ENCODE peak calls at places on chromosomes 11 and 22, in eight cellular contexts. S is neuronal stem cell; D is cardiac muscle cell; C is H1; G is mesenchymal stem cell; R is psoas muscle; H is tibial nerve; J is CD8-positive, alpha-beta T cell. F is an unnamed sample.

GRCh38 chr11:7351228-7351627 is 99.5 kb downstream of the SYT9 start:
- DNase-seq in S (no peak), D (no peak), C (no peak), G (no peak), R (no peak), H (no peak), J (no peak), F (no peak)

GRCh38 chr11:75498556-75499255 is 27.0 kb downstream of the GDPD5 start:
- DNase-seq in S (no peak), D (peak), C (no peak), G (no peak), R (no peak), H (no peak), J (no peak), F (no peak)

GRCh38 chr22:35973388-35973787 is 55.2 kb downstream of the RBFOX2 start:
- DNase-seq in S (no peak), D (no peak), C (no peak), G (no peak), R (no peak), H (no peak), J (no peak), F (no peak)

GRCh38 chr11:75924966-75925784 is 110.2 kb downstream of the UVRAG start:
- DNase-seq in S (no peak), D (peak), C (no peak), G (no peak), R (no peak), H (no peak), J (no peak), F (no peak)

GRCh38 chr11:120704256-120704750 is 192.8 kb downstream of the GRIK4 start:
- DNase-seq in S (no peak), D (no peak), C (no peak), G (no peak), R (no peak), H (no peak), J (no peak), F (no peak)

GRCh38 chr11:102187416-102188125 is 77.3 kb downstream of the YAP1 start:
- DNase-seq in S (no peak), D (peak), C (no peak), G (peak), R (no peak), H (no peak), J (no peak), F (no peak)

GRCh38 chr11:3177931-3178330 is 12.8 kb upstream of the OSBPL5 start:
- DNase-seq in S (no peak), D (no peak), C (no peak), G (peak), R (no peak), H (no peak), J (no peak), F (no peak)

GRCh38 chr11:68003846-68004550 is at the start of gene UNC93B1:
- DNase-seq in S (peak), D (peak), C (peak), G (peak), R (peak), H (peak), J (peak), F (no peak)

GRCh38 chr11:763549-764321 is 13.6 kb downstream of the GATD1 start:
- DNase-seq in S (no peak), D (no peak), C (no peak), G (no peak), R (no peak), H (no peak), J (no peak), F (no peak)

GRCh38 chr11:18671246-18671645 is 27.3 kb upstream of the TMEM86A start:
- DNase-seq in S (no peak), D (no peak), C (no peak), G (no peak), R (no peak), H (no peak), J (no peak), F (no peak)

GRCh38 chr22:50633771-50634170 is 5.8 kb upstream of the ARSA start:
- DNase-seq in S (no peak), D (no peak), C (no peak), G (no peak), R (no peak), H (no peak), J (no peak), F (no peak)

GRCh38 chr11:114914231-114915005 is 236.1 kb downstream of the NXPE2 start:
- DNase-seq in S (no peak), D (no peak), C (no peak), G (no peak), R (no peak), H (no peak), J (no peak), F (no peak)

GRCh38 chr11:2987881-2988280 is 4.2 kb downstream of the NAP1L4 start:
- DNase-seq in S (no peak), D (no peak), C (no peak), G (no peak), R (no peak), H (no peak), J (peak), F (no peak)

GRCh38 chr11:44957051-44957515 is 6.4 kb upstream of the TP53I11 start:
- DNase-seq in S (no peak), D (peak), C (no peak), G (no peak), R (no peak), H (no peak), J (no peak), F (no peak)

GRCh38 chr11:117146521-117146920 is 2.4 kb downstream of the PAFAH1B2 start:
- DNase-seq in S (no peak), D (peak), C (no peak), G (peak), R (no peak), H (no peak), J (no peak), F (no peak)

GRCh38 chr11:61959678-61960077 is 7.8 kb downstream of the FTH1 start:
- DNase-seq in S (no peak), D (no peak), C (no peak), G (no peak), R (no peak), H (no peak), J (no peak), F (no peak)

GRCh38 chr11:12725863-12726666 is 51.8 kb downstream of the TEAD1 start:
- DNase-seq in S (no peak), D (peak), C (peak), G (peak), R (no peak), H (no peak), J (no peak), F (no peak)

GRCh38 chr11:118152552-118153471 is at the start of gene SCN4B:
- DNase-seq in S (peak), D (peak), C (peak), G (peak), R (peak), H (no peak), J (no peak), F (no peak)

GRCh38 chr22:38629108-38629507 is 27.1 kb downstream of the FAM227A start:
- DNase-seq in S (no peak), D (no peak), C (no peak), G (no peak), R (no peak), H (no peak), J (no peak), F (no peak)

GRCh38 chr22:49764151-49764581 is 63.5 kb downstream of the BRD1 start:
- DNase-seq in S (no peak), D (no peak), C (peak), G (no peak), R (peak), H (no peak), J (no peak), F (no peak)

GRCh38 chr22:28917747-28918543 is 34.6 kb downstream of the ZNRF3 start:
- DNase-seq in S (peak), D (peak), C (no peak), G (peak), R (no peak), H (no peak), J (no peak), F (no peak)

GRCh38 chr11:116557261-116557660 is 215.5 kb downstream of the BUD13 start:
- DNase-seq in S (no peak), D (no peak), C (no peak), G (no peak), R (no peak), H (no peak), J (no peak), F (no peak)

GRCh38 chr22:32361257-32361656 is 3.6 kb downstream of the RFPL3 start:
- DNase-seq in S (no peak), D (no peak), C (no peak), G (no peak), R (no peak), H (no peak), J (no peak), F (no peak)

GRCh38 chr11:94295534-94295933 is 8.8 kb upstream of the IZUMO1R start:
- DNase-seq in S (no peak), D (no peak), C (no peak), G (no peak), R (no peak), H (no peak), J (no peak), F (no peak)

GRCh38 chr11:2250485-2250884 is 19.9 kb downstream of the ASCL2 start:
- DNase-seq in S (no peak), D (no peak), C (no peak), G (no peak), R (no peak), H (no peak), J (no peak), F (no peak)

GRCh38 chr11:66346476-66347424 is 679 bp downstream of the B4GAT1 start:
- DNase-seq in S (no peak), D (no peak), C (peak), G (no peak), R (no peak), H (no peak), J (no peak), F (no peak)

GRCh38 chr11:114440121-114440860 is 1.0 kb downstream of the REXO2 start:
- DNase-seq in S (no peak), D (peak), C (no peak), G (peak), R (no peak), H (peak), J (no peak), F (no peak)

GRCh38 chr11:114889464-114890065 is 211.2 kb downstream of the NXPE2 start:
- DNase-seq in S (peak), D (no peak), C (no peak), G (no peak), R (no peak), H (no peak), J (no peak), F (no peak)

GRCh38 chr11:2694495-2694894 is 5.3 kb downstream of the KCNQ1OT1 start:
- DNase-seq in S (no peak), D (no peak), C (no peak), G (no peak), R (no peak), H (no peak), J (no peak), F (no peak)

GRCh38 chr22:44828193-44828592 is 75.8 kb downstream of the ARHGAP8 start:
- DNase-seq in S (no peak), D (peak), C (peak), G (no peak), R (no peak), H (no peak), J (no peak), F (no peak)

GRCh38 chr22:38697055-38697980 is 3.4 kb downstream of the JOSD1 start:
- DNase-seq in S (no peak), D (peak), C (no peak), G (peak), R (no peak), H (no peak), J (no peak), F (no peak)

GRCh38 chr11:96486890-96487633 is 97.2 kb downstream of the JRKL start:
- DNase-seq in S (no peak), D (peak), C (no peak), G (peak), R (no peak), H (no peak), J (no peak), F (peak)

GRCh38 chr11:104036603-104037394 is at the start of gene DDI1:
- DNase-seq in S (no peak), D (no peak), C (no peak), G (no peak), R (no peak), H (no peak), J (no peak), F (no peak)

GRCh38 chr11:119085523-119085878 is 820 bp downstream of the HMBS start:
- DNase-seq in S (no peak), D (no peak), C (no peak), G (no peak), R (no peak), H (no peak), J (no peak), F (no peak)

GRCh38 chr11:1834132-1834610 is 619 bp upstream of the SYT8 start:
- DNase-seq in S (no peak), D (no peak), C (no peak), G (no peak), R (no peak), H (no peak), J (no peak), F (peak)

GRCh38 chr11:63961608-63962412 is 12.6 kb upstream of the COX8A start:
- DNase-seq in S (no peak), D (peak), C (no peak), G (peak), R (peak), H (no peak), J (no peak), F (no peak)

DNA sequence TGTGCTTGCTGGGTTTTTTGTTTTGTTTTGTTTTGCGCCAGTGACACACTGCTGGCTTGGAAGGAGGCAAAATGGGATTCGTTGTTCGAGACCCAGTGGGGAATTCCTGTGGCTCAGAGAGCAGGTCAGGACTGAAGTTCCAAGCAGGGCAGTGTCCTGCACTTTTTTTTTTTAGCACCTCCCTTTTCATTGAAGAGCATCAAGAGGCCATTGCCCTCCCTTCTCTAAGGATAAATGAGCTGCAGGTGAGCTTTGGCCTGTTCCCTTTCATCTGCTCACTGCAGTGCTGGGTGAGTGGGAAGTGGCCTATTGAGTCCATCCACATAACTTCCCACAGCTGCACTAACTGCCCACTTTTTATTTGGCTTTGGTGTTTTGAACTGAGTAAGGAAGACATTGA is 87.8 kb downstream of the ARHGAP42 start:
- DNase-seq in S (no peak), D (no peak), C (no peak), G (no peak), R (no peak), H (no peak), J (no peak), F (no peak)
- H3K27ac ChIP-seq in S (peak), D (peak), C (no peak), G (peak), R (no peak), H (peak), J (no peak), F (peak)

GRCh38 chr11:6285019-6285418 is 25.4 kb downstream of the CCKBR start:
- DNase-seq in S (no peak), D (no peak), C (no peak), G (no peak), R (no peak), H (no peak), J (no peak), F (no peak)
- H3K27ac ChIP-seq in S (no peak), D (no peak), C (no peak), G (no peak), R (no peak), H (no peak), J (no peak), F (no peak)

GRCh38 chr11:111910637-111911562 is 670 bp downstream of the CRYAB start:
- DNase-seq in S (no peak), D (no peak), C (no peak), G (no peak), R (no peak), H (no peak), J (no peak), F (no peak)

GRCh38 chr11:111913997-111914396 is 1.5 kb downstream of the HSPB2 start:
- DNase-seq in S (no peak), D (peak), C (no peak), G (no peak), R (peak), H (peak), J (no peak), F (no peak)

GRCh38 chr11:111912535-111912934 is at the start of gene HSPB2:
- DNase-seq in S (no peak), D (no peak), C (no peak), G (no peak), R (peak), H (no peak), J (no peak), F (no peak)

GRCh38 chr11:111911563-111912401 is at the start of gene CRYAB:
- DNase-seq in S (no peak), D (peak), C (no peak), G (peak), R (peak), H (peak), J (no peak), F (peak)

GRCh38 chr11:111913031-111913861 is 712 bp downstream of the HSPB2 start:
- DNase-seq in S (no peak), D (peak), C (no peak), G (no peak), R (no peak), H (peak), J (no peak), F (no peak)
- H3K27ac ChIP-seq in S (no peak), D (peak), C (no peak), G (no peak), R (peak), H (peak), J (no peak), F (no peak)

GRCh38 chr11:111947143-111947542 is 10.0 kb downstream of the DIXDC1 start:
- DNase-seq in S (no peak), D (no peak), C (no peak), G (no peak), R (no peak), H (no peak), J (no peak), F (no peak)
- H3K27ac ChIP-seq in S (no peak), D (peak), C (no peak), G (no peak), R (peak), H (no peak), J (no peak), F (no peak)

GRCh38 chr11:92751594-92751993 is 217.9 kb upstream of the MTNR1B start:
- DNase-seq in S (no peak), D (no peak), C (no peak), G (no peak), R (no peak), H (no peak), J (no peak), F (no peak)

GRCh38 chr11:92750794-92751193 is 218.7 kb upstream of the MTNR1B start:
- DNase-seq in S (no peak), D (no peak), C (no peak), G (no peak), R (no peak), H (no peak), J (no peak), F (no peak)

GRCh38 chr11:92753161-92753560 is 216.3 kb upstream of the MTNR1B start:
- DNase-seq in S (no peak), D (no peak), C (no peak), G (no peak), R (no peak), H (no peak), J (no peak), F (no peak)

GRCh38 chr11:92752122-92752521 is 217.3 kb upstream of the MTNR1B start:
- DNase-seq in S (no peak), D (no peak), C (no peak), G (no peak), R (no peak), H (no peak), J (no peak), F (no peak)
- H3K27ac ChIP-seq in S (no peak), D (no peak), C (no peak), G (no peak), R (no peak), H (no peak), J (no peak), F (no peak)

DNA sequence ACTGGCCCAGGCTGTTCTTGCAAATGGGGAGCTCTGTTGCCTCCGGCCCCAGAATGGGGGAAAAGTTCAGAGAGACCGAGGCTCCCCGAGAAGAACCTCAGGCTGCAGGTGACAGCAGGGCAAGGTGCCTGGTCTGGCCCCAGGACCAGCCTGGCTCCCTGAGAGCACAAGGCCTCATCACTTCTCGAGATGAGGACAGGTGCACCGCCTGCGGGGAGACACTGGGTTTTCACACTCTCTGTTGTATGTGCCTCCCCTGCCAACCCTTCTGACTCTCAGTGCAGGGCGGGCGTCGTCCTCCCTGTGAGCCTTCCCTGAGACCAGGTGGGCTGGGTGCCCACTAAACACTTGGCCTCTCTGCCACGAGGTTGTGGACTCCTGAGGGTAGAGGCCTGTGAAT is 102.2 kb downstream of the BCR start:
- DNase-seq in S (no peak), D (no peak), C (no peak), G (no peak), R (no peak), H (no peak), J (no peak), F (no peak)
- H3K27ac ChIP-seq in S (no peak), D (no peak), C (no peak), G (peak), R (no peak), H (peak), J (no peak), F (peak)

DNA sequence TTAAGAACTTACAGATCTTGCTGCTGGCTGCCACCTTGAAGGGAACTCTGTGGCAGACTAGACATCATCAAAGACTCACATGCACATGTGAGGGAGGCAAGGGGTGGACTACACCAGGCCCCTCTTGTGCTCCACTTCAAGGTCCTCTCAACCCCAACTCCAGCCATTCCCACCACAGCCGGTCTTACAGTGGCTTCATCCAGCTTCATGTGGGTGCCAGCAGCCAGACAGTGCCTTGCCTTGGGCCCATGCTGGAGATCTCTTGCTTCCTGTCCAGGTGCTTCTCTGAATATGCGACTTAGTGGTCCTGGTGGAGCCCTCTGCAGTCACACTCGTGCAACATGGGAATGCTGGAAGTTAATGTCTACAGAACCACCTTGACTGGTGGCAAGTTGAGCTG is 44.6 kb upstream of the WNT7B start:
- DNase-seq in S (no peak), D (no peak), C (no peak), G (no peak), R (no peak), H (no peak), J (no peak), F (no peak)
- H3K27ac ChIP-seq in S (no peak), D (no peak), C (no peak), G (no peak), R (no peak), H (no peak), J (no peak), F (no peak)

F was measured in epithelial cell of prostate.